ENCODE peak calls at places on chromosomes 4 and X, in four cellular contexts. One of them, this sample, is unnamed.
A peak's percentile ranks its signal among the peaks of the same experiment; 100 is the strongest.

GRCh38 chrX:8520791-8521190 is 56.2 kb downstream of the VCX3B start:
- DNase-seq in K562: no peak
- DNase-seq in keratinocyte: no peak
- DNase-seq in endothelial cell of umbilical vein: no peak
- DNase-seq in this sample: no peak

GRCh38 chrX:868248-868647 is 237.7 kb downstream of the SHOX start:
- DNase-seq in K562: no peak
- DNase-seq in keratinocyte: no peak
- DNase-seq in endothelial cell of umbilical vein: no peak
- DNase-seq in this sample: no peak

GRCh38 chrX:133335027-133335426 is 80.3 kb downstream of the GPC4 start:
- DNase-seq in K562: peak; percentile 22
- DNase-seq in keratinocyte: no peak
- DNase-seq in endothelial cell of umbilical vein: no peak
- DNase-seq in this sample: peak; percentile 26

GRCh38 chr4:165967486-165967885 is 94.4 kb downstream of the TLL1 start:
- DNase-seq in K562: no peak
- DNase-seq in keratinocyte: peak; percentile 84
- DNase-seq in endothelial cell of umbilical vein: no peak
- DNase-seq in this sample: no peak

GRCh38 chr4:42488554-42488953 is 91.3 kb downstream of the SHISA3 start:
- DNase-seq in K562: no peak
- DNase-seq in keratinocyte: no peak
- DNase-seq in endothelial cell of umbilical vein: no peak
- DNase-seq in this sample: no peak

GRCh38 chrX:46381630-46382029 is 163.6 kb downstream of the ZNF674 start:
- DNase-seq in K562: peak; percentile 5
- DNase-seq in keratinocyte: no peak
- DNase-seq in endothelial cell of umbilical vein: peak; percentile 24
- DNase-seq in this sample: peak; percentile 17

GRCh38 chrX:30888526-30889146 is 418 bp downstream of the TAB3 start:
- DNase-seq in K562: no peak
- DNase-seq in keratinocyte: no peak
- DNase-seq in endothelial cell of umbilical vein: peak; percentile 18
- DNase-seq in this sample: no peak

GRCh38 chr4:8393593-8394038 is 46.9 kb downstream of the ACOX3 start:
- DNase-seq in K562: no peak
- DNase-seq in keratinocyte: no peak
- DNase-seq in endothelial cell of umbilical vein: peak; percentile 98
- DNase-seq in this sample: peak; percentile 97

GRCh38 chr4:37431417-37431743 is 186.8 kb downstream of the NWD2 start:
- DNase-seq in K562: no peak
- DNase-seq in keratinocyte: no peak
- DNase-seq in endothelial cell of umbilical vein: no peak
- DNase-seq in this sample: no peak

GRCh38 chr4:32884198-32884597 is 2164.0 kb downstream of the PCDH7 start:
- DNase-seq in K562: no peak
- DNase-seq in keratinocyte: no peak
- DNase-seq in endothelial cell of umbilical vein: no peak
- DNase-seq in this sample: no peak

GRCh38 chr4:47383829-47384427 is 79.6 kb downstream of the COMMD8 start:
- DNase-seq in K562: peak; percentile 16
- DNase-seq in keratinocyte: no peak
- DNase-seq in endothelial cell of umbilical vein: peak; percentile 28
- DNase-seq in this sample: peak; percentile 64

GRCh38 chrX:39725928-39726619 is 371.7 kb downstream of the BCOR start:
- DNase-seq in K562: no peak
- DNase-seq in keratinocyte: no peak
- DNase-seq in endothelial cell of umbilical vein: peak; percentile 3
- DNase-seq in this sample: peak; percentile 80

GRCh38 chr4:178320003-178320402 is 877.8 kb upstream of the AGA start:
- DNase-seq in K562: no peak
- DNase-seq in keratinocyte: no peak
- DNase-seq in endothelial cell of umbilical vein: no peak
- DNase-seq in this sample: no peak

GRCh38 chr4:162894387-162894786 is 272.3 kb downstream of the NAF1 start:
- DNase-seq in K562: no peak
- DNase-seq in keratinocyte: no peak
- DNase-seq in endothelial cell of umbilical vein: no peak
- DNase-seq in this sample: no peak

GRCh38 chr4:139916041-139916440 is 237.9 kb downstream of the MAML3 start:
- DNase-seq in K562: no peak
- DNase-seq in keratinocyte: no peak
- DNase-seq in endothelial cell of umbilical vein: no peak
- DNase-seq in this sample: no peak

GRCh38 chr4:41963105-41963504 is 18.5 kb upstream of the DCAF4L1 start:
- DNase-seq in K562: no peak
- DNase-seq in keratinocyte: no peak
- DNase-seq in endothelial cell of umbilical vein: peak; percentile 26
- DNase-seq in this sample: peak; percentile 10

GRCh38 chrX:104047171-104047570 is 7.4 kb downstream of the H2BW2 start:
- DNase-seq in K562: no peak
- DNase-seq in keratinocyte: no peak
- DNase-seq in endothelial cell of umbilical vein: no peak
- DNase-seq in this sample: no peak

GRCh38 chrX:144791298-144791697 is 456.0 kb upstream of the SPANXN1 start:
- DNase-seq in K562: no peak
- DNase-seq in keratinocyte: peak; percentile 28
- DNase-seq in endothelial cell of umbilical vein: no peak
- DNase-seq in this sample: no peak

GRCh38 chr4:28879178-28879577 is 1841.0 kb upstream of the PCDH7 start:
- DNase-seq in K562: no peak
- DNase-seq in keratinocyte: no peak
- DNase-seq in endothelial cell of umbilical vein: no peak
- DNase-seq in this sample: peak; percentile 69

GRCh38 chr4:123547167-123547817 is 150.7 kb downstream of the SPRY1 start:
- DNase-seq in K562: peak; percentile 21
- DNase-seq in keratinocyte: no peak
- DNase-seq in endothelial cell of umbilical vein: no peak
- DNase-seq in this sample: no peak

GRCh38 chr4:88008624-88009235 is 1.3 kb downstream of the PKD2 start:
- DNase-seq in K562: no peak
- DNase-seq in keratinocyte: no peak
- DNase-seq in endothelial cell of umbilical vein: peak; percentile 78
- DNase-seq in this sample: no peak

GRCh38 chr4:25065451-25065850 is 34.7 kb upstream of the LGI2 start:
- DNase-seq in K562: no peak
- DNase-seq in keratinocyte: no peak
- DNase-seq in endothelial cell of umbilical vein: no peak
- DNase-seq in this sample: no peak

GRCh38 chrX:45771560-45772340 is 571.1 kb upstream of the DIPK2B start:
- DNase-seq in K562: no peak
- DNase-seq in keratinocyte: no peak
- DNase-seq in endothelial cell of umbilical vein: peak; percentile 80
- DNase-seq in this sample: peak; percentile 80

GRCh38 chrX:37755073-37755472 is 24.8 kb upstream of the CYBB start:
- DNase-seq in K562: no peak
- DNase-seq in keratinocyte: no peak
- DNase-seq in endothelial cell of umbilical vein: no peak
- DNase-seq in this sample: no peak

GRCh38 chrX:41481264-41482109 is 34.3 kb downstream of the NYX start:
- DNase-seq in K562: peak; percentile 66
- DNase-seq in keratinocyte: no peak
- DNase-seq in endothelial cell of umbilical vein: peak; percentile 2
- DNase-seq in this sample: no peak

GRCh38 chr4:184988611-184989010 is 29.7 kb upstream of the HELT start:
- DNase-seq in K562: no peak
- DNase-seq in keratinocyte: no peak
- DNase-seq in endothelial cell of umbilical vein: no peak
- DNase-seq in this sample: no peak

GRCh38 chr4:112245383-112245782 is 13.8 kb downstream of the AP1AR start:
- DNase-seq in K562: no peak
- DNase-seq in keratinocyte: no peak
- DNase-seq in endothelial cell of umbilical vein: no peak
- DNase-seq in this sample: peak; percentile 13

GRCh38 chr4:134382478-134383227 is 181.1 kb upstream of the PABPC4L start:
- DNase-seq in K562: no peak
- DNase-seq in keratinocyte: no peak
- DNase-seq in endothelial cell of umbilical vein: no peak
- DNase-seq in this sample: no peak

GRCh38 chr4:925771-926500 is 6.2 kb downstream of the GAK start:
- DNase-seq in K562: no peak
- DNase-seq in keratinocyte: no peak
- DNase-seq in endothelial cell of umbilical vein: no peak
- DNase-seq in this sample: no peak
- H3K4me1 ChIP-seq in K562: peaks cover 26% of the 10 kb centered on the region
- H3K4me1 ChIP-seq in keratinocyte: peaks cover 17% of the 10 kb centered on the region
- H3K4me1 ChIP-seq in endothelial cell of umbilical vein: peaks cover 4% of the 10 kb centered on the region
- H3K4me1 ChIP-seq in this sample: peaks cover 20% of the 10 kb centered on the region

DNA sequence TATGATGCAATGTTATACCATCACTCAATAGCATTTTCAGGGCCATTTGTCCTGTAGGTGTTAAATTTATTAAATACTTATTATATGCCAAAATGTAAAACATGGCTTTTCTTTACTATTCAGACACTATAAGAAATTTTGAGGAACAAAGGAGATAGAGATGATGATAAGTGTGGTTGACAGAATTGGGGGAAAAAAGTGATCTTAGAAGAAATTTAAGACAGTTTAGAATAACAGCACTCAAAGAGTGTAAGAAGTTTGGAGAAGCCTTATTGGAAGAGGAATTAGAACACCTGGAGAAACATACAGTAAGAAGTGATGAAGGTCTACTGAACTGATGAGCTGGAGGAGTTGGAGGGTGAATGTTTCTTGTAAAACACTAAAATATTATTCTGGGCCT is 12.8 kb upstream of the AFP start:
- DNase-seq in K562: no peak
- DNase-seq in keratinocyte: no peak
- DNase-seq in endothelial cell of umbilical vein: no peak
- DNase-seq in this sample: no peak
- H3K9me1 ChIP-seq in K562: no peaks in the 10 kb centered on the region
- H3K9me1 ChIP-seq in keratinocyte: no peaks in the 10 kb centered on the region
- H3K9me1 ChIP-seq in endothelial cell of umbilical vein: no peaks in the 10 kb centered on the region
- H3K9me1 ChIP-seq in this sample: no peaks in the 10 kb centered on the region

GRCh38 chr4:10181745-10182445 is 65.3 kb upstream of the WDR1 start:
- DNase-seq in K562: peak; percentile 32
- DNase-seq in keratinocyte: no peak
- DNase-seq in endothelial cell of umbilical vein: no peak
- DNase-seq in this sample: no peak
- H3K27ac ChIP-seq in K562: peak overlapping the region; percentile 100
- H3K27ac ChIP-seq in keratinocyte: peak overlapping the region; percentile 38
- H3K27ac ChIP-seq in endothelial cell of umbilical vein: peak overlapping the region; percentile 87
- H3K27ac ChIP-seq in this sample: no peak overlapping the region

GRCh38 chr4:78557841-78558240 is 6.3 kb downstream of the ANXA3 start:
- DNase-seq in K562: no peak
- DNase-seq in keratinocyte: no peak
- DNase-seq in endothelial cell of umbilical vein: peak; percentile 33
- DNase-seq in this sample: no peak
- H3K4me1 ChIP-seq in K562: no peaks in the 10 kb centered on the region
- H3K4me1 ChIP-seq in keratinocyte: peaks cover 85% of the 10 kb centered on the region
- H3K4me1 ChIP-seq in endothelial cell of umbilical vein: peaks cover 63% of the 10 kb centered on the region
- H3K4me1 ChIP-seq in this sample: peaks cover 15% of the 10 kb centered on the region

GRCh38 chr4:105433421-105433820 is 40.4 kb downstream of the PPA2 start:
- DNase-seq in K562: no peak
- DNase-seq in keratinocyte: no peak
- DNase-seq in endothelial cell of umbilical vein: no peak
- DNase-seq in this sample: no peak
- H3K9me1 ChIP-seq in K562: no peaks in the 10 kb centered on the region
- H3K9me1 ChIP-seq in keratinocyte: no peaks in the 10 kb centered on the region
- H3K9me1 ChIP-seq in endothelial cell of umbilical vein: no peaks in the 10 kb centered on the region
- H3K9me1 ChIP-seq in this sample: no peaks in the 10 kb centered on the region

GRCh38 chr4:6892909-6893202 is 16.8 kb upstream of the TBC1D14 start:
- DNase-seq in K562: no peak
- DNase-seq in keratinocyte: no peak
- DNase-seq in endothelial cell of umbilical vein: no peak
- DNase-seq in this sample: no peak

GRCh38 chr4:6890358-6890757 is 19.3 kb upstream of the TBC1D14 start:
- DNase-seq in K562: no peak
- DNase-seq in keratinocyte: no peak
- DNase-seq in endothelial cell of umbilical vein: no peak
- DNase-seq in this sample: no peak

GRCh38 chr4:6892190-6892908 is 17.3 kb upstream of the TBC1D14 start:
- DNase-seq in K562: peak; percentile 89
- DNase-seq in keratinocyte: no peak
- DNase-seq in endothelial cell of umbilical vein: no peak
- DNase-seq in this sample: peak; percentile 79

GRCh38 chr4:6889736-6890324 is 19.8 kb upstream of the TBC1D14 start:
- DNase-seq in K562: no peak
- DNase-seq in keratinocyte: no peak
- DNase-seq in endothelial cell of umbilical vein: no peak
- DNase-seq in this sample: no peak

DNA sequence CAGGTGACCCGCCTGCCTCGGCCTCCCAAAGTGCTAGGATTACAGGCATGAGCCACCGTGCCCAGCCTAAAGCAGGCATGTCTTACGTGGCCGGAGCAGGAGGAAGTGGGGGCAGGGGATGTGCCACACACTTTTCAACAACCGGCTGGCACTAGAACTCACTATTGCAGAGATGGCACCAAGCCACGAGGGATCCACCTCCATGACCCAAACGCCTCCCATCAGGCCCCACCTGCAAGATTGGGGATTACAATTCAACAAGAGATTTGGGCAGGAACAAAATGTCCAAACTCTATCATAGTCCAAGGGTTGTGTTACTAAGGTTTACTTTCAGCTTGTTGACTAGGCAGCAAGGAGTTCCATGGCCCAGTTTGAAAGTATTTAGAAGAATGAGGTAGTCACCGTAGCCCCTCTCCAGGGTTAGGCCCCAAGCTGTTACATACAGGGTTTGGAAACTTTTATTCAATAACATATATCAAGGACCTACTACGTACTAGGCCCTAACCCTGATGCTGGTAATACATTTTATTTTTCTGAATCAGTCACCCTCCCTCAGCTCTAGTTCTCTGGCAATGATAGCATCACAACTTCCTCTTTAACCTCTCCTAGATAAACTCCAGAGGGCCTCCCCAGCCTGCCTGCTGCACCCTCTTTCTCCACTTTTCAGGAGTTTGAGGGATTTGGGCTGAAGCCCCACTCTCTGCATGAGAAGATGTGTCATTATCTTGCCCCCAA is 18.0 kb upstream of the TBC1D14 start:
- DNase-seq in K562: no peak
- DNase-seq in keratinocyte: no peak
- DNase-seq in endothelial cell of umbilical vein: no peak
- DNase-seq in this sample: peak; percentile 31
- H3K27ac ChIP-seq in K562: peak overlapping the region; percentile 80
- H3K27ac ChIP-seq in keratinocyte: no peak overlapping the region
- H3K27ac ChIP-seq in endothelial cell of umbilical vein: no peak overlapping the region
- H3K27ac ChIP-seq in this sample: peak overlapping the region; percentile 51

GRCh38 chrX:68832101-68832416 is 3.2 kb downstream of the EFNB1 start:
- DNase-seq in K562: no peak
- DNase-seq in keratinocyte: no peak
- DNase-seq in endothelial cell of umbilical vein: peak; percentile 70
- DNase-seq in this sample: peak; percentile 83
- H3K4me1 ChIP-seq in K562: peaks cover 22% of the 10 kb centered on the region
- H3K4me1 ChIP-seq in keratinocyte: peaks cover 38% of the 10 kb centered on the region
- H3K4me1 ChIP-seq in endothelial cell of umbilical vein: peaks cover 10% of the 10 kb centered on the region
- H3K4me1 ChIP-seq in this sample: peaks cover 3% of the 10 kb centered on the region

DNA sequence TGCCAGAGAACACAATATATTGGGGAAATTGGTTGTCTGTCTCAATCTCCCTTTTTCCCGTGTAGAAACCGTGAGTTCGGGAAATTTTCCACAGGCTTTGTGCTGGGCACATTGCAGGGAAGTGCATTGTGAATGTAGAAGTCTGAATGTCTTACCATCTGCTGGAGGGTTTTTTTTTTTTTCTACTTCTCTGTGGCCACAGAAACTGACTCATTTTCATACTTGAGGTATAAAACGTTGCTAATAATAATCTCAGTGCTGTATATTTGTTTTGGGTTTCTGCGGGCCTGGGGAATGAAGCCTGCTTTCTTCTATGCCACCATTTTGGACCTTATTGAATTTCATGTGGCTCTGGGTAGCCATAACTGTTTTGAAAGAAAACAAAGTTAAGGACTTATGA is 1001.2 kb downstream of the STIM2 start:
- DNase-seq in K562: no peak
- DNase-seq in keratinocyte: no peak
- DNase-seq in endothelial cell of umbilical vein: no peak
- DNase-seq in this sample: peak; percentile 61
- H3K9me1 ChIP-seq in K562: no peaks in the 10 kb centered on the region
- H3K9me1 ChIP-seq in keratinocyte: no peaks in the 10 kb centered on the region
- H3K9me1 ChIP-seq in endothelial cell of umbilical vein: no peaks in the 10 kb centered on the region
- H3K9me1 ChIP-seq in this sample: no peaks in the 10 kb centered on the region